ENCODE peak calls at places on chromosome 3, in nine cellular contexts. H, D, U, N, I, K, W, F and P are unnamed samples.

GRCh38 chr3:28334552-28334951 is 14.0 kb upstream of the ZCWPW2 start:
- DNase-seq in W (no peak), D (no peak), K (no peak), U (no peak), F (no peak), I (no peak), H (no peak), N (no peak), P (no peak)

GRCh38 chr3:172125053-172125452 is 85.7 kb downstream of the FNDC3B start:
- DNase-seq in N (no peak), U (no peak), W (no peak), F (no peak), D (no peak), H (no peak), I (no peak), K (no peak), P (no peak)

GRCh38 chr3:132622756-132623155 is 25.7 kb downstream of the ACKR4 start:
- DNase-seq in U (no peak), K (no peak), N (no peak), F (no peak), I (no peak), D (no peak), W (no peak), H (no peak), P (no peak)

GRCh38 chr3:20320489-20320888 is 134.5 kb upstream of the SGO1 start:
- DNase-seq in W (no peak), N (no peak), I (no peak), K (no peak), U (no peak), D (no peak), F (no peak), H (no peak), P (no peak)

GRCh38 chr3:64575211-64575844 is 112.5 kb downstream of the ADAMTS9 start:
- DNase-seq in K (no peak), I (no peak), U (no peak), D (no peak), W (no peak), F (no peak), N (peak), H (peak), P (no peak)

GRCh38 chr3:45082139-45082538 is 56.0 kb downstream of the CLEC3B start:
- DNase-seq in K (peak), W (no peak), D (no peak), N (peak), I (no peak), U (no peak), H (no peak), F (no peak), P (no peak)

GRCh38 chr3:171315919-171316318 is 144.3 kb downstream of the TNIK start:
- DNase-seq in I (no peak), N (no peak), D (no peak), F (no peak), W (no peak), H (no peak), U (no peak), K (no peak), P (no peak)

GRCh38 chr3:94011208-94011842 is 17.1 kb downstream of the STX19 start:
- DNase-seq in W (no peak), D (no peak), F (no peak), N (no peak), K (no peak), I (no peak), H (no peak), U (no peak), P (no peak)

GRCh38 chr3:188269040-188269439 is 115.1 kb downstream of the LPP start:
- DNase-seq in D (no peak), N (no peak), W (no peak), K (no peak), I (no peak), F (no peak), U (no peak), H (no peak), P (no peak)

GRCh38 chr3:102512734-102513518 is 78.1 kb downstream of the ZPLD1 start:
- DNase-seq in N (peak), I (no peak), K (peak), H (no peak), D (no peak), F (no peak), U (no peak), W (no peak), P (no peak)

GRCh38 chr3:25313286-25313685 is 114.8 kb upstream of the RARB start:
- DNase-seq in I (no peak), U (no peak), D (no peak), N (no peak), K (no peak), F (no peak), W (no peak), H (no peak), P (no peak)

GRCh38 chr3:164306042-164306441 is 772.3 kb downstream of the SI start:
- DNase-seq in F (no peak), H (no peak), D (no peak), K (no peak), W (no peak), I (no peak), U (no peak), N (no peak), P (no peak)

GRCh38 chr3:54079314-54079713 is 43.0 kb upstream of the CACNA2D3 start:
- DNase-seq in U (no peak), I (no peak), F (no peak), D (no peak), H (no peak), W (no peak), N (no peak), K (no peak), P (no peak)

GRCh38 chr3:64138046-64138445 is 87.2 kb downstream of the PRICKLE2 start:
- DNase-seq in U (no peak), H (no peak), D (no peak), N (no peak), F (no peak), K (peak), W (no peak), I (no peak), P (no peak)

GRCh38 chr3:49856181-49857005 is at the start of gene TRAIP:
- DNase-seq in U (peak), K (peak), H (peak), F (peak), D (peak), I (peak), W (peak), N (peak), P (peak)

GRCh38 chr3:60079076-60079475 is 1029.3 kb upstream of the CFAP20DC start:
- DNase-seq in D (no peak), N (no peak), U (no peak), K (no peak), H (peak), I (no peak), W (no peak), F (no peak), P (no peak)

GRCh38 chr3:45906681-45907220 is 20.4 kb downstream of the CCR9 start:
- DNase-seq in U (no peak), I (no peak), N (peak), F (no peak), H (peak), W (no peak), D (no peak), K (peak), P (no peak)

GRCh38 chr3:19725000-19725399 is 209.0 kb downstream of the EFHB start:
- DNase-seq in I (no peak), D (no peak), N (no peak), K (no peak), H (peak), F (no peak), W (no peak), U (no peak), P (no peak)

GRCh38 chr3:16512435-16513140 is 911 bp downstream of the RFTN1 start:
- DNase-seq in I (peak), K (no peak), F (no peak), N (peak), H (peak), W (peak), D (peak), U (no peak), P (peak)

GRCh38 chr3:127002195-127003174 is 19.6 kb downstream of the PLXNA1 start:
- DNase-seq in K (peak), F (no peak), H (peak), W (peak), D (no peak), N (peak), U (peak), I (peak), P (no peak)

GRCh38 chr3:78791745-78792144 is 976.1 kb downstream of the ROBO1 start:
- DNase-seq in I (no peak), D (no peak), F (no peak), U (no peak), W (no peak), N (no peak), K (no peak), H (no peak), P (no peak)

GRCh38 chr3:160694345-160694744 is 17.4 kb downstream of the ARL14 start:
- DNase-seq in H (no peak), F (no peak), W (no peak), U (no peak), D (no peak), K (no peak), I (no peak), N (no peak), P (no peak)

GRCh38 chr3:24264748-24265158 is 229.9 kb downstream of the THRB start:
- DNase-seq in D (peak), W (no peak), F (no peak), K (peak), I (no peak), U (no peak), H (peak), N (peak), P (no peak)

GRCh38 chr3:15535757-15536156 is 14.3 kb upstream of the COLQ start:
- DNase-seq in W (no peak), D (no peak), F (no peak), I (no peak), U (no peak), H (no peak), K (no peak), N (no peak), P (no peak)

GRCh38 chr3:41064526-41064925 is 134.8 kb upstream of the CTNNB1 start:
- DNase-seq in I (no peak), H (no peak), D (no peak), F (no peak), K (no peak), U (no peak), N (no peak), W (no peak), P (no peak)

GRCh38 chr3:115814778-115815380 is 191.6 kb downstream of the GAP43 start:
- DNase-seq in U (peak), K (peak), I (peak), W (peak), F (peak), H (peak), N (peak), D (peak), P (peak)

GRCh38 chr3:139577899-139578298 is 38.4 kb upstream of the RBP1 start:
- DNase-seq in I (no peak), D (no peak), W (no peak), H (no peak), N (no peak), F (no peak), K (no peak), U (no peak), P (no peak)

GRCh38 chr3:66037330-66037985 is 1.3 kb downstream of the MAGI1 start:
- DNase-seq in F (peak), D (no peak), N (peak), W (no peak), U (peak), K (peak), H (peak), I (peak), P (no peak)
- TF ChIP-seq CTCF in F (peak), D (no peak), N (peak), W (peak), U (peak), K (peak), H (no peak), I (no peak), P (no peak)

GRCh38 chr3:43291546-43291945 is 5.2 kb downstream of the SNRK start:
- DNase-seq in N (no peak), U (no peak), D (no peak), W (no peak), F (no peak), H (no peak), I (no peak), K (peak), P (no peak)
- TF ChIP-seq CTCF in N (no peak), U (no peak), D (no peak), W (no peak), F (no peak), H (no peak), I (no peak), K (no peak), P (no peak)

DNA sequence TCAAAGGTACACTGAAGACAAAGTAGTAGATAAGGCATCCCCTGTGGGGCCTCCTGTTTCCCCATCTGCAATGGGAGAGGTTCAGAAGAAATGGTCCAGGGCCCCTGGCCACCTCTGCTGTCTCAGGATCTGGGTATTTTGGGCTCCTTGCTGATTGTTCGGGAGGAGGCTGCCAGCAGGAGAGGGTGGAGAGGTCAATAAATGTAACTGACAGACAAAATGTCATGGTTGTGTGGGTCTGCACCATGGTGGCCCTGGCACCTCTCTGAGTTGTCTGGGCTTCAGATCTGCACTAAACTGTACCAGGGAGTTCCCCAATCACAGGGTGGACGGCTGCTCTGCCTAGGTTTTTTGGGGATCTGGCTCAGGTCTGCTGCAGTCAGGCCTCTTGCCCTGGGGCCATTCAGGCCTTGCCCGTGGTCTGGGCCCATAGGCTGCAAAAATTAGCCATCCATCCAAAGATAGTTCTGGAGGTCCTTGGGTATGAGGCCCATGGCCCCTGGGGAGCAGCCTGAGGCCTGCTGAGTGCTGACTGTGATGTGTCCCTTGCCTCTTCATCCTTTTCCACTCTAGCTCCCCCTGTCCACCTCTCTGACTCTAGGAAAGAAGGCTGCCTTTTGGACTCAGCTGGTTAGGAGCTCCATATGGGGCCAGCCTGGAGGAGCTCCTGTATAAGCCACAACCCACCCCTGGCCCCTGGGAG is 7.5 kb downstream of the NBEAL2 start:
- DNase-seq in K (no peak), W (no peak), F (no peak), D (no peak), H (peak), U (no peak), N (no peak), I (peak), P (no peak)
- TF ChIP-seq CTCF in K (no peak), W (no peak), F (no peak), D (no peak), H (no peak), U (no peak), N (no peak), I (no peak), P (no peak)

DNA sequence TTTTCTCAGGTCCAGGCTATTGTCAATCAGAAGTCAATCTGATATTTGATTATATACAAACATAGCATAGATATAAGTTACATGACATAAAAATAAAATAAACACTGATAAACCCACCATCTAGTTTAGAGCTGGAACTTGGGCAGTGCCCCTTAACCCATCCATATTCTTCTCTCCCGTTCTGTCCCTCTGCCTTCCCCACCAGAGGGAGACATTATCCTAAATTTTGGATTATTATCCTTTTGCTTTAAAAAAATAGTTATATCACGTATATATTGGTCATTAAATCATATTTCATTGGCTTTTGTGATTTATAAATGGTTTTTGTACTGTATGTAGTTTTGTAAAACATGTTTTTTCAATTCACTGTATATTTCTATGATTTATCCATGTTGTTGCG is 107.9 kb downstream of the GMPS start:
- DNase-seq in D (no peak), N (no peak), I (no peak), U (no peak), K (no peak), W (no peak), F (no peak), H (no peak), P (no peak)
- TF ChIP-seq CTCF in D (no peak), N (peak), I (no peak), U (peak), K (peak), W (no peak), F (peak), H (peak), P (no peak)